ENCODE peak calls at places on chromosome 20, in nine cellular contexts. B is GM06990, Y is mucosa of descending colon, P is astrocyte of the cerebellum, S is heart right ventricle, U is cardiac fibroblast, X is kidney epithelial cell, I is tibial artery, G is IMR-90. D is an unnamed sample.

GRCh38 chr20:17873410-17874270 is 95.0 kb downstream of the SNX5 start:
- DNase-seq in Y (peak), I (peak), G (peak), X (no peak), B (no peak), P (peak), S (peak), U (peak), D (peak)

GRCh38 chr20:44069203-44069931 is 117.6 kb downstream of the JPH2 start:
- DNase-seq in G (no peak), I (no peak), U (no peak), P (no peak), Y (no peak), S (no peak), B (peak), X (no peak), D (no peak)

GRCh38 chr20:50271674-50272412 is 81.2 kb downstream of the CEBPB start:
- DNase-seq in I (peak), Y (peak), P (no peak), B (no peak), X (no peak), U (no peak), S (no peak), G (no peak), D (no peak)

GRCh38 chr20:9815662-9816061 is 23.2 kb downstream of the PAK5 start:
- DNase-seq in G (no peak), B (no peak), P (no peak), X (no peak), Y (no peak), S (no peak), U (no peak), I (no peak), D (no peak)

GRCh38 chr20:53100476-53100911 is 128.3 kb downstream of the TSHZ2 start:
- DNase-seq in Y (no peak), X (no peak), G (no peak), U (no peak), S (no peak), P (no peak), B (no peak), I (no peak), D (no peak)

GRCh38 chr20:38649275-38649891 is 47.8 kb downstream of the ARHGAP40 start:
- DNase-seq in X (no peak), P (no peak), I (no peak), S (no peak), U (peak), B (no peak), Y (no peak), G (no peak), D (no peak)

GRCh38 chr20:23248524-23248923 is 102.1 kb upstream of the NXT1 start:
- DNase-seq in X (no peak), G (no peak), P (no peak), Y (no peak), I (no peak), S (no peak), U (no peak), B (no peak), D (no peak)

GRCh38 chr20:57123139-57123903 is 143.1 kb downstream of the BMP7 start:
- DNase-seq in X (no peak), P (no peak), Y (no peak), I (no peak), U (no peak), S (no peak), G (no peak), B (no peak), D (no peak)

GRCh38 chr20:29689411-29690225 is 1567.8 kb upstream of the DEFB115 start:
- DNase-seq in Y (peak), S (peak), G (no peak), B (no peak), X (no peak), P (no peak), U (peak), I (peak), D (no peak)

GRCh38 chr20:51275816-51276215 is 252.9 kb upstream of the KCNG1 start:
- DNase-seq in S (no peak), X (no peak), U (peak), P (no peak), I (no peak), B (no peak), G (peak), Y (no peak), D (no peak)

GRCh38 chr20:33112547-33113386 is 33.3 kb downstream of the BPIFB4 start:
- DNase-seq in Y (no peak), U (no peak), P (no peak), G (no peak), S (no peak), X (no peak), I (no peak), B (no peak), D (no peak)

GRCh38 chr20:40449144-40449543 is 239.9 kb downstream of the MAFB start:
- DNase-seq in G (no peak), Y (no peak), I (no peak), S (no peak), B (no peak), X (no peak), P (no peak), U (no peak), D (no peak)

GRCh38 chr20:49899551-49900383 is 15.6 kb downstream of the SPATA2 start:
- DNase-seq in P (no peak), G (peak), X (no peak), U (no peak), I (no peak), S (no peak), B (no peak), Y (no peak), D (no peak)

GRCh38 chr20:48051810-48052491 is 266.7 kb upstream of the SULF2 start:
- DNase-seq in B (no peak), P (peak), I (no peak), Y (no peak), S (no peak), U (peak), X (peak), G (peak), D (no peak)

GRCh38 chr20:34549929-34550305 is 8.6 kb upstream of the MAP1LC3A start:
- DNase-seq in P (no peak), B (no peak), Y (peak), S (no peak), G (no peak), U (no peak), I (no peak), X (no peak), D (no peak)

DNA sequence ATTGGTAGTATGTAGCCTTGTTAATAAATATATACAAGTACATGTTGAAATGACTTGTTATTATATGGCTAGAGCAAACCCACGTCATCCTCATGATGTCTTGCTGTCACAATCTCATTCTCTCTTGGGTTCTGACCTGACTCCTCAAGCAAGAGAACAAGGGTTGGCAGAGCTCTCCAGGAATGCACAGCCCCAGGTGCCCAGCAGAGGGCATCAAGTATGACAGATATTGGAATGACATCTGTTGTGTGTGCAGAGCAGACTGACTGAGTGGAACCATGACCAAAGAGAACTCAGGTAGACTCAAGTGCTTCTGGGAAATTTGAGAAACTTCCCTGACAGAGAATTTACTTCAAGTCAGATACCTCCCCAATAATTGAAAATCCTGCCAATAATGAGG is 90.6 kb downstream of the PAX1 start:
- DNase-seq in U (no peak), X (no peak), G (no peak), B (no peak), P (no peak), S (no peak), I (no peak), Y (no peak), D (no peak)
- TF ChIP-seq CTCF in U (no peak), X (no peak), G (no peak), B (peak), P (no peak), S (no peak), I (no peak), Y (no peak), D (peak)

GRCh38 chr20:10861086-10861485 is 187.3 kb upstream of the JAG1 start:
- DNase-seq in G (peak), P (peak), S (no peak), X (peak), B (no peak), U (peak), Y (no peak), I (no peak), D (no peak)
- H3K4me3 ChIP-seq in G (no peak), P (no peak), S (no peak), X (no peak), B (no peak), U (no peak), Y (no peak), I (no peak), D (no peak)

GRCh38 chr20:62581806-62582205 is 60.5 kb upstream of the SLCO4A1 start:
- DNase-seq in B (no peak), Y (no peak), I (no peak), X (no peak), U (no peak), P (no peak), S (no peak), G (no peak), D (no peak)

GRCh38 chr20:62584671-62585512 is 57.4 kb upstream of the SLCO4A1 start:
- DNase-seq in X (no peak), Y (no peak), U (no peak), I (no peak), P (no peak), B (no peak), G (no peak), S (no peak), D (no peak)

GRCh38 chr20:62581308-62581707 is 61.0 kb upstream of the SLCO4A1 start:
- DNase-seq in X (no peak), B (no peak), S (no peak), P (no peak), I (no peak), G (no peak), Y (no peak), U (no peak), D (no peak)

GRCh38 chr20:62585571-62585970 is 56.7 kb upstream of the SLCO4A1 start:
- DNase-seq in B (no peak), U (no peak), G (no peak), X (no peak), S (no peak), I (no peak), P (no peak), Y (no peak), D (no peak)

DNA sequence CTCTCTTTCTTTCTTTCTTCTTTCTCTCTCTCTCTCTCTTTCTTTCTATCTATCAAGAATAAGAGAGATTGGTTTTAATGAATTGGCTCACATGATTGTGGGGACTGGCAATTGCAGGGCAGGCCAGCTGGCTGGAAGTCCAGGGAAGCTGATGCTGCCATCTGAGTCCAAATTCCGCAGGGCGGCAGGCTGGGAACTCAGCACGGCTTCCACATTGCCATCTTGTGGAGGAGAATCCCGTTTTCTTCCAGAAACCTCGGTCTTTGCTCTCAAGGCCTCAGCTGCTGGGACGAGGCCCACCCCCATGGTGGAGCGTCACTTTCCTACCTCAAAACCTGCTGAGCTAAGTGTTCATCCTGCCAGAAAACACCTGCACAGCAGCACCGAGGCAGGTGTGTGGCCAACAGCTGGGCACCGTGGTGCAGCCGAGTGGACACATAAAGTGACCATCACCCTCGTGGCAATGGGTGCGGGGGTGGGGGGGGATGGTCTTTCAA is 58.8 kb upstream of the SLCO4A1 start:
- DNase-seq in S (no peak), U (no peak), P (no peak), Y (no peak), G (no peak), B (no peak), I (no peak), X (no peak), D (no peak)
- TF ChIP-seq CTCF in S (no peak), U (no peak), P (no peak), Y (no peak), G (peak), B (no peak), I (peak), X (no peak), D (peak)

GRCh38 chr20:327041-327945 is 1.9 kb downstream of the SOX12 start:
- DNase-seq in I (peak), B (peak), X (no peak), S (peak), G (peak), U (peak), P (peak), Y (peak), D (no peak)
- H3K4me3 ChIP-seq in I (peak), B (peak), X (peak), S (peak), G (peak), U (peak), P (peak), Y (no peak), D (peak)

GRCh38 chr20:16158976-16159286 is 414.3 kb downstream of the KIF16B start:
- DNase-seq in U (no peak), P (no peak), I (no peak), G (no peak), Y (no peak), S (no peak), X (no peak), B (peak), D (no peak)

DNA sequence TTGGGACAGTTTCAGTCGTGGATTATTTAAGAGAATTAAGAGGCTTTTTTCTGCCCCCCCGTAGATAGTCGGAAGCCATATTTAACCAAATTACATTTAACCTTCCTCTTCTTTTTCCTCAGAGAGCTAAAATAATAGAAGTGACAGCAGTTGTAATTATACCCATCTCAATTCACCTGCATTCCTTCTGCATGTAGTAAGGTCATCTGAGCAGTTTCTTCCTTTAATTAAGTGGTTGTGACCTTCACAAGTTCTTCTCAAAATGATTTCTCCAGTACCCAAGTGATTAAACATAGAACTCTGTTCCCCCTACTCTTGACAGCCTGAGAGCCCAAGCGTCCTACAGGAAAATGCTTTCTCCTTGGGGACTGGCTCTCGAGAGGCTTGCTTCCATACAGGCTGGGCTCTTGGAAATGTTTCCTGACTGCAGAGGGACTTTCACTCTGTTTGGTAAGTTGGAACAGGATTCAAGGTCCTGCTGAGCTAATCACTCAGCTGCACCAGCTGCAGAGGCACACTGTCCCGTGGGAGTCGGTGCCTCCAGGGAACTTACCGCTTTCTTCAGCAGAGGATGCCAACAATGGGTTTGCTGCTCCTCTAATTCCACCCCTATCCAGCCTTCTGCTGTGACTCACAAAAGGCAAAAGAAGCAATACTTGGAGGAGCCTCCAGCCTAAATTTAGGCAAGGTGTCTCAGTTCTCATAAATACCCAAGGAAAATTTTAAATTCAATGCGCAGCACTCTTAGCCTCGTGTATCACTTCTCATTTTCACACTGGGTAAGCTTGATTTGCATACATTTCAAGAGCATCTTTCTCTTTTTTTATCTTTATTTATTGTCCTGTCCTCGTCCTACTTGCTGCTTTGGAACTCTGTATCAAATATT is 414.9 kb downstream of the KIF16B start:
- DNase-seq in Y (no peak), X (no peak), U (no peak), I (no peak), P (no peak), B (peak), G (no peak), S (no peak), D (no peak)
- TF ChIP-seq CTCF in Y (no peak), X (no peak), U (no peak), I (no peak), P (no peak), B (no peak), G (no peak), S (no peak), D (no peak)

GRCh38 chr20:21190866-21191265 is 65.0 kb downstream of the KIZ start:
- DNase-seq in X (no peak), G (no peak), I (no peak), P (no peak), U (no peak), S (no peak), B (no peak), Y (no peak), D (no peak)

GRCh38 chr20:21189761-21190523 is 64.1 kb downstream of the KIZ start:
- DNase-seq in X (no peak), G (no peak), U (no peak), S (no peak), Y (no peak), B (no peak), I (no peak), P (no peak), D (no peak)

GRCh38 chr20:21185849-21186248 is 60.0 kb downstream of the KIZ start:
- DNase-seq in X (no peak), I (no peak), B (no peak), U (no peak), G (no peak), Y (no peak), P (no peak), S (no peak), D (no peak)

GRCh38 chr20:21191839-21192238 is 66.0 kb downstream of the KIZ start:
- DNase-seq in B (no peak), P (no peak), G (no peak), Y (no peak), I (no peak), X (no peak), U (no peak), S (no peak), D (no peak)
- H3K4me3 ChIP-seq in B (no peak), P (no peak), G (no peak), Y (no peak), I (no peak), X (no peak), U (no peak), S (no peak), D (no peak)

DNA sequence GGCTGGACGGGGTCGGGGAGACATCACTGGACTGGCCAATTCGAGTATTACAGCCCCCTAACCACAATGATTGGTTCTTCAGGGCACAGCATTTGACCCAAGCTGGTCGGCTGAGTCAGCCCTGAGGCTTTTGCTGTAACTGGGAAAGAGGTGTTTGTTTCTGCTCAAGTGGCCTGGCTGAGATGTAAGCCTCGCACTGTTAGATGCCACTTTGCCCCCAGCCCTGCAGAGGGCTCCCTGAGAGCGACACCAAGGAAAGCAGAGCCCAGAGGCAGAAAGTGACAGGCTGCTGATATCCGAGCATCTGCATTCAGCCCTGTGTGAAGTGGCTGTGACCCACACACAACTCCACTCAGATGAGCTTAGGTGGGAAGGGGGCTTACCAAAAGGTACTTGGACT is 19.4 kb downstream of the ERGIC3 start:
- DNase-seq in B (no peak), Y (no peak), P (no peak), X (peak), G (peak), I (no peak), U (peak), S (no peak), D (no peak)
- TF ChIP-seq CTCF in B (peak), Y (no peak), P (peak), X (peak), G (peak), I (peak), U (peak), S (no peak), D (peak)

GRCh38 chr20:11711214-11711613 is 206.5 kb upstream of the BTBD3 start:
- DNase-seq in I (no peak), U (no peak), X (no peak), S (no peak), B (no peak), Y (no peak), P (no peak), G (no peak), D (no peak)

GRCh38 chr20:11703119-11703518 is 214.6 kb upstream of the BTBD3 start:
- DNase-seq in I (no peak), P (no peak), S (no peak), Y (no peak), X (no peak), U (no peak), B (no peak), G (no peak), D (no peak)

DNA sequence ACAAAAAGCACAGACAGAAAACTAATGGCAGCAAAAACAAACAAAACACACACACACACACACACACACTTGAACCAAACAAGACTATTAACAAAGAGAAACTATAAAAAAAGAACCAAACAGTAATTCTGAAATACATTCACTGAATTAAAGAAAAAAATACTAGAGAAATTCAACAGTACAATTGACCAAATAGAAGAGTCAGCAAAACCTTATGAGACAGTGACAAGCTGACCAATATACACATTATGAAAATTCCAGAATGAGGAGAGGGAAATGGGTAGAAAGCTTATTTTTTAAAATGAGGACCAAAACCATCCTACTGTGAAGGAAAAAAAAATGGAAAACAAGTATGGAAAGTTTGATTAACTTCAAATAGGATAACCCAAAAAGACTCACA is 212.2 kb upstream of the BTBD3 start:
- DNase-seq in Y (no peak), G (no peak), B (no peak), X (no peak), U (no peak), P (no peak), S (no peak), I (no peak), D (no peak)
- H3K4me3 ChIP-seq in Y (no peak), G (no peak), B (no peak), X (no peak), U (no peak), P (no peak), S (no peak), I (no peak), D (no peak)

DNA sequence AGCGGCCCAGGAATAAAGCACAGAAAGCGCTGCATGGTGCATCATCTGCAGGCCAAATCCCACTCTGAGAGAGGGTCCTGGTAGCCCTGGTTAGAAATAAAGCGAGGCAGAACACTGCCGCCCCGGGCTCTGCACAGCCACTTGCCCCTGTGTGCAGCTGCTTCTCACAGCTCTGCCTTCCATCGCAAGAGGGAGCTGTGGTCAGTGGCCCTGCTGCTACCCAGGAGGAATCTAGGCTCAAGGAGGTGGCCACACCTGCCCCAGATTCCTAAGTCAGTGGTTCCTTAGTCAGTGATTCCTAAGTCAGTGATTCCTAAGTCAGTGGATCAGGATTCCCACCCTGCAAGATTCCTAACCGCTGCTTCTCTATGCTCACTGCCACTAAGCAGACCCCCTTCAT is 8.8 kb downstream of the CDH4 start:
- DNase-seq in Y (no peak), I (no peak), S (no peak), G (no peak), B (no peak), P (no peak), X (no peak), U (no peak), D (no peak)
- TF ChIP-seq CTCF in Y (no peak), I (no peak), S (no peak), G (no peak), B (no peak), P (peak), X (peak), U (peak), D (peak)